ENCODE peak calls at places on chromosome 14, in nine cellular contexts. G is HCT116, P is GM23248, F is Karpas-422, Z is fibroblast of lung, V is H1, X is mammary epithelial cell, K is MM.1S, A is endothelial cell of umbilical vein. L is an unnamed sample. For H3K79me2 and H3K9me3, the result is how much of the 10 kb centered on the place peaks cover.

GRCh38 chr14:53002576-53002975 is 51.7 kb upstream of the FERMT2 start:
- DNase-seq in G (no peak), P (no peak), F (peak), Z (no peak), V (no peak), X (no peak), K (no peak), A (no peak), L (no peak)

GRCh38 chr14:88323520-88324199 is 591 bp upstream of the KCNK10 start:
- DNase-seq in G (no peak), P (peak), F (peak), Z (no peak), V (peak), X (no peak), K (no peak), A (no peak), L (no peak)

GRCh38 chr14:60064491-60065072 is 27.1 kb upstream of the PCNX4 start:
- DNase-seq in G (peak), P (peak), F (peak), Z (peak), V (no peak), X (peak), K (peak), A (peak), L (no peak)

GRCh38 chr14:104445086-104445485 is 134.5 kb upstream of the C14orf180 start:
- DNase-seq in G (no peak), P (no peak), F (no peak), Z (no peak), V (peak), X (no peak), K (no peak), A (no peak), L (no peak)

GRCh38 chr14:37901978-37902377 is 305.7 kb upstream of the SSTR1 start:
- DNase-seq in G (no peak), P (peak), F (no peak), Z (peak), V (no peak), X (no peak), K (no peak), A (no peak), L (no peak)

GRCh38 chr14:94770251-94770749 is 387 bp upstream of the GSC start:
- DNase-seq in G (no peak), P (no peak), F (no peak), Z (peak), V (peak), X (no peak), K (no peak), A (no peak), L (no peak)

GRCh38 chr14:101197595-101198397 is 294.3 kb upstream of the RTL1 start:
- DNase-seq in G (no peak), P (no peak), F (no peak), Z (no peak), V (no peak), X (no peak), K (no peak), A (no peak), L (no peak)

GRCh38 chr14:81679226-81679625 is 145.6 kb upstream of the SEL1L start:
- DNase-seq in G (no peak), P (no peak), F (no peak), Z (no peak), V (no peak), X (no peak), K (no peak), A (no peak), L (no peak)

GRCh38 chr14:24356208-24356607 is 11.8 kb upstream of the NFATC4 start:
- DNase-seq in G (no peak), P (no peak), F (no peak), Z (no peak), V (no peak), X (no peak), K (no peak), A (no peak), L (no peak)

GRCh38 chr14:55610717-55611370 is 30.8 kb downstream of the KTN1 start:
- DNase-seq in G (no peak), P (no peak), F (no peak), Z (no peak), V (peak), X (no peak), K (no peak), A (no peak), L (no peak)

GRCh38 chr14:67411375-67411774 is 590 bp downstream of the PLEK2 start:
- DNase-seq in G (no peak), P (peak), F (no peak), Z (no peak), V (no peak), X (no peak), K (no peak), A (no peak), L (no peak)

GRCh38 chr14:54976316-54976715 is 50.6 kb downstream of the WDHD1 start:
- DNase-seq in G (no peak), P (peak), F (no peak), Z (peak), V (no peak), X (peak), K (no peak), A (peak), L (no peak)

GRCh38 chr14:96567289-96567899 is 65.2 kb downstream of the PAPOLA start:
- DNase-seq in G (no peak), P (peak), F (peak), Z (peak), V (no peak), X (no peak), K (no peak), A (peak), L (peak)

GRCh38 chr14:76389841-76390240 is 13.9 kb downstream of the ESRRB start:
- DNase-seq in G (no peak), P (no peak), F (no peak), Z (no peak), V (no peak), X (no peak), K (no peak), A (no peak), L (peak)

GRCh38 chr14:81172353-81172752 is 48.4 kb downstream of the GTF2A1 start:
- DNase-seq in G (no peak), P (peak), F (no peak), Z (no peak), V (no peak), X (no peak), K (no peak), A (no peak), L (peak)

GRCh38 chr14:75441731-75442130 is 13.9 kb downstream of the JDP2 start:
- DNase-seq in G (no peak), P (peak), F (no peak), Z (no peak), V (no peak), X (no peak), K (no peak), A (no peak), L (no peak)

GRCh38 chr14:103346286-103346685 is 12.2 kb downstream of the EIF5 start:
- DNase-seq in G (no peak), P (peak), F (peak), Z (peak), V (no peak), X (no peak), K (no peak), A (no peak), L (no peak)

GRCh38 chr14:102086346-102086971 is 385 bp downstream of the HSP90AA1 start:
- DNase-seq in G (no peak), P (peak), F (peak), Z (peak), V (no peak), X (peak), K (peak), A (peak), L (peak)

GRCh38 chr14:104333903-104334811 is 195.8 kb downstream of the KIF26A start:
- DNase-seq in G (no peak), P (no peak), F (no peak), Z (no peak), V (no peak), X (no peak), K (no peak), A (no peak), L (no peak)

GRCh38 chr14:91401751-91402150 is 15.9 kb downstream of the CCDC88C start:
- DNase-seq in G (no peak), P (no peak), F (no peak), Z (no peak), V (no peak), X (no peak), K (no peak), A (peak), L (no peak)

GRCh38 chr14:91399868-91400640 is 17.6 kb downstream of the CCDC88C start:
- DNase-seq in G (no peak), P (no peak), F (peak), Z (no peak), V (peak), X (no peak), K (peak), A (no peak), L (no peak)

GRCh38 chr14:91400696-91401095 is 16.9 kb downstream of the CCDC88C start:
- DNase-seq in G (no peak), P (no peak), F (no peak), Z (peak), V (no peak), X (no peak), K (no peak), A (peak), L (peak)

GRCh38 chr14:91403069-91403600 is 14.5 kb downstream of the CCDC88C start:
- DNase-seq in G (no peak), P (no peak), F (no peak), Z (no peak), V (no peak), X (no peak), K (no peak), A (no peak), L (no peak)

GRCh38 chr14:91402278-91403068 is 15.1 kb downstream of the CCDC88C start:
- DNase-seq in G (no peak), P (no peak), F (no peak), Z (peak), V (no peak), X (no peak), K (no peak), A (peak), L (no peak)
- H3K79me2 ChIP-seq in G (under half), P (under half), F (half or more), Z (under half), V (half or more), X (under half), K (half or more), A (under half), L (under half)

DNA sequence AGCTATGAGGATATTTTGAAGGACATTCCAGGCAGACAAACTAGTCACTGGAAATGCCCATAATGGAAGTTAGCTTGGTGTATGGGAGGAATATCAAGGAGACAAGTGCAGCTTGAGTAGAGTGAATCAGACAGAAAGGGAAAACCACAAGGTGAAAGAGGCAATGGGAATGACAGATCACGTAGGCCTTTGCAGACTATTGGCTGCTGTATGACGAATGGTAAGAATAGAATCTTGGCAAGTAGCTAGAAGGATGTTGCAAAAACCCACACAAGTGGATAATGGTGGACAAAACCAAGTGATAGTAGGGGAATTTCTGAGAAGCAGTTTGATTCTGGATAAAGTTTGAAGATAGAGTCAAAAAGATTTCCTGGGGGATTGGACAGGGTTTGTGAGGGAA is 196.9 kb upstream of the NOVA1 start:
- DNase-seq in G (no peak), P (peak), F (no peak), Z (peak), V (no peak), X (no peak), K (no peak), A (no peak), L (no peak)
- H3K9me3 ChIP-seq in G (under half), P (under half), F (half or more), Z (under half), V (under half), X (under half), K (under half), A (under half), L (under half)

GRCh38 chr14:99527427-99528076 is 46.3 kb downstream of the CCNK start:
- DNase-seq in G (no peak), P (peak), F (no peak), Z (no peak), V (no peak), X (no peak), K (no peak), A (no peak), L (no peak)

GRCh38 chr14:99529899-99530298 is 48.7 kb downstream of the CCNK start:
- DNase-seq in G (no peak), P (peak), F (no peak), Z (no peak), V (no peak), X (no peak), K (no peak), A (peak), L (no peak)

GRCh38 chr14:99532310-99532709 is 51.1 kb downstream of the CCNK start:
- DNase-seq in G (no peak), P (no peak), F (no peak), Z (no peak), V (no peak), X (no peak), K (no peak), A (no peak), L (no peak)

GRCh38 chr14:99531221-99532096 is 50.2 kb downstream of the CCNK start:
- DNase-seq in G (no peak), P (peak), F (no peak), Z (peak), V (no peak), X (no peak), K (no peak), A (peak), L (no peak)

DNA sequence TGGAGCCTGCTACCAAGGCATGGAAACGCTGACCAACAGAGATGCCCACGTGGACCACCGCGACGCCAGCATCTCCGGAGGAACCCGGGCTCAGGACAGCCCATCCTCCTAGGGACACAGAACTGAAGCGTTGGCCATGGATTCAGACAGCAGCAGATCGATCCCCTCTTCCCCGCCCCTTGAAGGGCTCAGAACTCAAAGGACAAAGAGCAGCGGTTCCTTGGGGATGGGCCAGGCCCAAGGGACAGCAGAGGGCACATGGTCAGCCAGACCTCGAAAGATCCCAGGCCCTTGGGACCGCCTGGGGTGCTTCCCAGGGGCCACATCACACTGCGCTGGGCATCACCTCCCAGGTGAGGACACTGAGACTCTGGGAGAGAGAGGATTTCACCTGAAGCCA is 49.2 kb downstream of the CCNK start:
- DNase-seq in G (no peak), P (no peak), F (no peak), Z (no peak), V (no peak), X (no peak), K (no peak), A (no peak), L (no peak)
- H3K9ac ChIP-seq in G (no peak), P (no peak), F (no peak), Z (no peak), V (no peak), X (no peak), K (no peak), A (no peak), L (no peak)

DNA sequence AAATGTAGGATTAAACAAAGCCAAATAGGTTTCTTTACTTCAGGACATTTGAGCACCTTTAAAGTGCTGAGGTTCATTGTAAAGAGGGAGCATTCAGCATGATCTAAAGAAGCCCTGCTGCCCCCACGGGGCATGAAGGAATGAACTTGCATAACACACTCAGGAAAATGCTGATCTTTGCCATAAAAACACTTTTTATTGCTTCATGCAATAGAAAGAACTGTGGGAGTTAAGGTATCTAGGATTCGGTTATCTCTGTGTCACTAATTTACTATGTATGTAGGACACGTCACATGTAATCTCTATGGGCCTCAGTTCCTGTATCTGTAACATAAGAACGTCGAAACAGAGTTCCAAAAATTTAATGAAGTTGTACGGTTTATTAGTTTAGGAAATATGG is 33.0 kb downstream of the BTBD7 start:
- DNase-seq in G (no peak), P (no peak), F (no peak), Z (no peak), V (no peak), X (no peak), K (no peak), A (no peak), L (peak)
- H3K79me2 ChIP-seq in G (half or more), P (half or more), F (half or more), Z (under half), V (half or more), X (half or more), K (half or more), A (half or more), L (under half)

DNA sequence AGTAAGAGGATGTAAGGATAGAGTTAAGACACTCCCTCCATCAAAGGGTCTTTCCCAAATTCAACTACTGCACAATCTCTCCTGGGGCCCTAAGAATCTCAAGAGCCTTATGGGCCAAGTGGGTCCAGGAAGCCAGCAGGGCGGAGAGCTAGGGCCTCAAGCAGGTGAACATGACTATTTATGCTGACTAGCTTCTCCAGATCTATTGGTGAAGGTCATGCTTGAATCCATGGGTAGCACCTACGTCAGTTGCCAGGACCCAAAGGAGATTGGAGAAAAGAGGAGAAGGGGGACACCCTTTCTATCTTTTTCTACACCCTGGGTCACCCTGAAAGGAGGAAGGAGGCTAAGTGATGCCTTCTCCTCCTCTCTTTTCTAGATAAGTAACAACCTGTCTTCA is 534.2 kb upstream of the MIS18BP1 start:
- DNase-seq in G (peak), P (no peak), F (no peak), Z (no peak), V (no peak), X (no peak), K (no peak), A (no peak), L (no peak)
- H3K9me3 ChIP-seq in G (under half), P (under half), F (half or more), Z (under half), V (under half), X (under half), K (under half), A (under half), L (under half)

GRCh38 chr14:78405071-78405856 is 235.1 kb downstream of the NRXN3 start:
- DNase-seq in G (no peak), P (no peak), F (no peak), Z (no peak), V (no peak), X (no peak), K (no peak), A (no peak), L (peak)
- H3K9ac ChIP-seq in G (no peak), P (no peak), F (no peak), Z (no peak), V (no peak), X (no peak), K (no peak), A (no peak), L (no peak)

GRCh38 chr14:69135133-69135532 is 17.8 kb downstream of the DCAF5 start:
- DNase-seq in G (no peak), P (no peak), F (no peak), Z (no peak), V (no peak), X (no peak), K (no peak), A (no peak), L (no peak)

GRCh38 chr14:69132513-69133181 is 20.3 kb downstream of the DCAF5 start:
- DNase-seq in G (no peak), P (peak), F (no peak), Z (no peak), V (no peak), X (no peak), K (no peak), A (no peak), L (no peak)

GRCh38 chr14:69129264-69129880 is 23.5 kb downstream of the DCAF5 start:
- DNase-seq in G (peak), P (peak), F (peak), Z (peak), V (peak), X (peak), K (peak), A (peak), L (peak)

GRCh38 chr14:69131176-69131575 is 21.7 kb downstream of the DCAF5 start:
- DNase-seq in G (no peak), P (no peak), F (no peak), Z (no peak), V (no peak), X (no peak), K (no peak), A (no peak), L (no peak)

GRCh38 chr14:69133206-69134125 is 19.5 kb downstream of the DCAF5 start:
- DNase-seq in G (no peak), P (peak), F (no peak), Z (peak), V (no peak), X (peak), K (no peak), A (peak), L (peak)
- H3K79me2 ChIP-seq in G (under half), P (half or more), F (half or more), Z (under half), V (under half), X (half or more), K (half or more), A (under half), L (under half)

DNA sequence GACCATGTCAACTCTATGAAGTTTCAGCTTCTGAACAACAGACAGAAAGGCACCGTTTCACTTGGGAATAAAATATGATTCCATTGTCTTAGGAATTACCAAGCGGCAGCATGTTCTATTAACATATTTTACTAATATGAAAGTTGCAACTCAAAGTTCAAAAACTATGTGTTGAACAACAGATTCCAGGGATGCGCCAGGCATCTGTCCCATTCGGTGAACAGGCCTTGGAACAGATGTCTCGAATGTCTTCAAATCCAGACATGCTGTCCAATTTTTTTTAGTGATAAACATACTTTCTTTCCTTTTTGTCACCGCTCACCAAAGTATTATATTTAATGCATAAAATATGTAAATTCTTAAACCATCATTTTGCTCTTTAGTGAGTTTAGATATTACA is 421.1 kb downstream of the EGLN3 start:
- DNase-seq in G (no peak), P (no peak), F (no peak), Z (no peak), V (no peak), X (no peak), K (no peak), A (no peak), L (no peak)
- H3K9me3 ChIP-seq in G (under half), P (under half), F (under half), Z (under half), V (under half), X (under half), K (under half), A (under half), L (under half)

L was measured in trophoblast cell.